ENCODE peak calls at places on chromosome 21, in nine cellular contexts. One of them, this sample, is unnamed.

GRCh38 chr21:15170614-15171013 is 105.8 kb upstream of the NRIP1 start:
- DNase-seq in hypothalamus: no peak
- DNase-seq in occipital lobe: no peak
- DNase-seq in stimulated activated CD4-positive, alpha-beta T cell treated with anti-CD3 and anti-CD28 coated beads, Interleukin-4, amount 100 ng/mL, for 4 hours: no peak
- DNase-seq in activated naive CD4-positive, alpha-beta T cell: no peak
- DNase-seq in SK-MEL-5: no peak
- DNase-seq in C1 segment of cervical spinal cord: no peak
- DNase-seq in HS-27A: no peak
- DNase-seq in SW 1271: no peak
- DNase-seq in this sample: no peak

GRCh38 chr21:35520302-35520701 is 471.2 kb upstream of the RUNX1 start:
- DNase-seq in hypothalamus: no peak
- DNase-seq in occipital lobe: no peak
- DNase-seq in stimulated activated CD4-positive, alpha-beta T cell treated with anti-CD3 and anti-CD28 coated beads, Interleukin-4, amount 100 ng/mL, for 4 hours: no peak
- DNase-seq in activated naive CD4-positive, alpha-beta T cell: no peak
- DNase-seq in SK-MEL-5: no peak
- DNase-seq in C1 segment of cervical spinal cord: no peak
- DNase-seq in HS-27A: no peak
- DNase-seq in SW 1271: no peak
- DNase-seq in this sample: no peak

GRCh38 chr21:39346671-39347327 is 2.1 kb downstream of the HMGN1 start:
- DNase-seq in hypothalamus: no peak
- DNase-seq in occipital lobe: no peak
- DNase-seq in stimulated activated CD4-positive, alpha-beta T cell treated with anti-CD3 and anti-CD28 coated beads, Interleukin-4, amount 100 ng/mL, for 4 hours: no peak
- DNase-seq in activated naive CD4-positive, alpha-beta T cell: no peak
- DNase-seq in SK-MEL-5: no peak
- DNase-seq in C1 segment of cervical spinal cord: no peak
- DNase-seq in HS-27A: no peak
- DNase-seq in SW 1271: no peak
- DNase-seq in this sample: no peak

GRCh38 chr21:43758132-43758619 is 17.9 kb downstream of the CSTB start:
- DNase-seq in hypothalamus: no peak
- DNase-seq in occipital lobe: no peak
- DNase-seq in stimulated activated CD4-positive, alpha-beta T cell treated with anti-CD3 and anti-CD28 coated beads, Interleukin-4, amount 100 ng/mL, for 4 hours: no peak
- DNase-seq in activated naive CD4-positive, alpha-beta T cell: no peak
- DNase-seq in SK-MEL-5: no peak
- DNase-seq in C1 segment of cervical spinal cord: peak; percentile 37
- DNase-seq in HS-27A: no peak
- DNase-seq in SW 1271: no peak
- DNase-seq in this sample: peak; percentile 61

GRCh38 chr21:25995283-25995682 is 175.3 kb downstream of the APP start:
- DNase-seq in hypothalamus: peak; percentile 32
- DNase-seq in occipital lobe: no peak
- DNase-seq in stimulated activated CD4-positive, alpha-beta T cell treated with anti-CD3 and anti-CD28 coated beads, Interleukin-4, amount 100 ng/mL, for 4 hours: no peak
- DNase-seq in activated naive CD4-positive, alpha-beta T cell: no peak
- DNase-seq in SK-MEL-5: no peak
- DNase-seq in C1 segment of cervical spinal cord: no peak
- DNase-seq in HS-27A: no peak
- DNase-seq in SW 1271: no peak
- DNase-seq in this sample: no peak

GRCh38 chr21:16992448-16992847 is 520.4 kb upstream of the CXADR start:
- DNase-seq in hypothalamus: no peak
- DNase-seq in occipital lobe: no peak
- DNase-seq in stimulated activated CD4-positive, alpha-beta T cell treated with anti-CD3 and anti-CD28 coated beads, Interleukin-4, amount 100 ng/mL, for 4 hours: no peak
- DNase-seq in activated naive CD4-positive, alpha-beta T cell: no peak
- DNase-seq in SK-MEL-5: peak; percentile 22
- DNase-seq in C1 segment of cervical spinal cord: no peak
- DNase-seq in HS-27A: no peak
- DNase-seq in SW 1271: peak; percentile 5
- DNase-seq in this sample: no peak

GRCh38 chr21:44955141-44955802 is 15.4 kb downstream of the SLX9 start:
- DNase-seq in hypothalamus: no peak
- DNase-seq in occipital lobe: no peak
- DNase-seq in stimulated activated CD4-positive, alpha-beta T cell treated with anti-CD3 and anti-CD28 coated beads, Interleukin-4, amount 100 ng/mL, for 4 hours: no peak
- DNase-seq in activated naive CD4-positive, alpha-beta T cell: no peak
- DNase-seq in SK-MEL-5: no peak
- DNase-seq in C1 segment of cervical spinal cord: no peak
- DNase-seq in HS-27A: no peak
- DNase-seq in SW 1271: no peak
- DNase-seq in this sample: no peak

GRCh38 chr21:43193651-43194302 is 25.0 kb downstream of the CRYAA start:
- DNase-seq in hypothalamus: no peak
- DNase-seq in occipital lobe: no peak
- DNase-seq in stimulated activated CD4-positive, alpha-beta T cell treated with anti-CD3 and anti-CD28 coated beads, Interleukin-4, amount 100 ng/mL, for 4 hours: no peak
- DNase-seq in activated naive CD4-positive, alpha-beta T cell: no peak
- DNase-seq in SK-MEL-5: no peak
- DNase-seq in C1 segment of cervical spinal cord: no peak
- DNase-seq in HS-27A: no peak
- DNase-seq in SW 1271: no peak
- DNase-seq in this sample: peak; percentile 63

GRCh38 chr21:46161180-46161799 is 5.9 kb upstream of the FTCD start:
- DNase-seq in hypothalamus: no peak
- DNase-seq in occipital lobe: no peak
- DNase-seq in stimulated activated CD4-positive, alpha-beta T cell treated with anti-CD3 and anti-CD28 coated beads, Interleukin-4, amount 100 ng/mL, for 4 hours: no peak
- DNase-seq in activated naive CD4-positive, alpha-beta T cell: no peak
- DNase-seq in SK-MEL-5: no peak
- DNase-seq in C1 segment of cervical spinal cord: no peak
- DNase-seq in HS-27A: no peak
- DNase-seq in SW 1271: no peak
- DNase-seq in this sample: no peak

GRCh38 chr21:17779486-17779885 is 39.7 kb downstream of the C21orf91 start:
- DNase-seq in hypothalamus: no peak
- DNase-seq in occipital lobe: no peak
- DNase-seq in stimulated activated CD4-positive, alpha-beta T cell treated with anti-CD3 and anti-CD28 coated beads, Interleukin-4, amount 100 ng/mL, for 4 hours: no peak
- DNase-seq in activated naive CD4-positive, alpha-beta T cell: no peak
- DNase-seq in SK-MEL-5: no peak
- DNase-seq in C1 segment of cervical spinal cord: no peak
- DNase-seq in HS-27A: no peak
- DNase-seq in SW 1271: no peak
- DNase-seq in this sample: no peak

GRCh38 chr21:41927727-41928409 is 25.9 kb downstream of the C2CD2 start:
- DNase-seq in hypothalamus: no peak
- DNase-seq in occipital lobe: no peak
- DNase-seq in stimulated activated CD4-positive, alpha-beta T cell treated with anti-CD3 and anti-CD28 coated beads, Interleukin-4, amount 100 ng/mL, for 4 hours: no peak
- DNase-seq in activated naive CD4-positive, alpha-beta T cell: no peak
- DNase-seq in SK-MEL-5: peak; percentile 75
- DNase-seq in C1 segment of cervical spinal cord: no peak
- DNase-seq in HS-27A: no peak
- DNase-seq in SW 1271: no peak
- DNase-seq in this sample: no peak

GRCh38 chr21:37073417-37074194 is 552 bp downstream of the TTC3 start:
- DNase-seq in hypothalamus: peak; percentile 68
- DNase-seq in occipital lobe: peak; percentile 65
- DNase-seq in stimulated activated CD4-positive, alpha-beta T cell treated with anti-CD3 and anti-CD28 coated beads, Interleukin-4, amount 100 ng/mL, for 4 hours: peak; percentile 55
- DNase-seq in activated naive CD4-positive, alpha-beta T cell: peak; percentile 75
- DNase-seq in SK-MEL-5: peak; percentile 29
- DNase-seq in C1 segment of cervical spinal cord: peak; percentile 69
- DNase-seq in HS-27A: no peak
- DNase-seq in SW 1271: no peak
- DNase-seq in this sample: peak; percentile 46

GRCh38 chr21:45584786-45585185 is 42.5 kb upstream of the SLC19A1 start:
- DNase-seq in hypothalamus: no peak
- DNase-seq in occipital lobe: no peak
- DNase-seq in stimulated activated CD4-positive, alpha-beta T cell treated with anti-CD3 and anti-CD28 coated beads, Interleukin-4, amount 100 ng/mL, for 4 hours: no peak
- DNase-seq in activated naive CD4-positive, alpha-beta T cell: no peak
- DNase-seq in SK-MEL-5: no peak
- DNase-seq in C1 segment of cervical spinal cord: no peak
- DNase-seq in HS-27A: no peak
- DNase-seq in SW 1271: no peak
- DNase-seq in this sample: no peak